ENCODE peak calls at places on chromosomes 13 and 19, in ten cellular contexts. One of them, this sample, is unnamed.

GRCh38 chr13:97306646-97307045 is 84.5 kb downstream of the MBNL2 start:
- DNase-seq in left ventricle myocardium inferior: no peak
- DNase-seq in MG63: no peak
- DNase-seq in IMR-90: no peak
- DNase-seq in testis: no peak
- DNase-seq in tibial nerve: no peak
- DNase-seq in Peyer's patch: no peak
- DNase-seq in GM12878: no peak
- DNase-seq in psoas muscle: no peak
- DNase-seq in adipocyte: peak; percentile 31
- DNase-seq in this sample: no peak

GRCh38 chr19:44960906-44961734 is 5.9 kb downstream of the CLPTM1 start:
- DNase-seq in left ventricle myocardium inferior: no peak
- DNase-seq in MG63: no peak
- DNase-seq in IMR-90: no peak
- DNase-seq in testis: no peak
- DNase-seq in tibial nerve: no peak
- DNase-seq in Peyer's patch: no peak
- DNase-seq in GM12878: peak; percentile 24
- DNase-seq in psoas muscle: no peak
- DNase-seq in adipocyte: no peak
- DNase-seq in this sample: no peak

GRCh38 chr19:3135961-3136683 is at the start of gene GNA15:
- DNase-seq in left ventricle myocardium inferior: no peak
- DNase-seq in MG63: no peak
- DNase-seq in IMR-90: no peak
- DNase-seq in testis: no peak
- DNase-seq in tibial nerve: no peak
- DNase-seq in Peyer's patch: no peak
- DNase-seq in GM12878: no peak
- DNase-seq in psoas muscle: no peak
- DNase-seq in adipocyte: no peak
- DNase-seq in this sample: no peak

GRCh38 chr19:38478273-38478971 is 44.9 kb downstream of the RYR1 start:
- DNase-seq in left ventricle myocardium inferior: no peak
- DNase-seq in MG63: no peak
- DNase-seq in IMR-90: no peak
- DNase-seq in testis: no peak
- DNase-seq in tibial nerve: no peak
- DNase-seq in Peyer's patch: no peak
- DNase-seq in GM12878: no peak
- DNase-seq in psoas muscle: no peak
- DNase-seq in adipocyte: no peak
- DNase-seq in this sample: no peak

GRCh38 chr19:31353826-31354225 is 4.6 kb upstream of the TSHZ3 start:
- DNase-seq in left ventricle myocardium inferior: no peak
- DNase-seq in MG63: no peak
- DNase-seq in IMR-90: no peak
- DNase-seq in testis: no peak
- DNase-seq in tibial nerve: no peak
- DNase-seq in Peyer's patch: no peak
- DNase-seq in GM12878: no peak
- DNase-seq in psoas muscle: no peak
- DNase-seq in adipocyte: no peak
- DNase-seq in this sample: no peak

GRCh38 chr13:36981156-36981743 is 17.9 kb downstream of the ALG5 start:
- DNase-seq in left ventricle myocardium inferior: no peak
- DNase-seq in MG63: no peak
- DNase-seq in IMR-90: peak; percentile 79
- DNase-seq in testis: no peak
- DNase-seq in tibial nerve: no peak
- DNase-seq in Peyer's patch: no peak
- DNase-seq in GM12878: no peak
- DNase-seq in psoas muscle: no peak
- DNase-seq in adipocyte: peak; percentile 82
- DNase-seq in this sample: peak; percentile 36

GRCh38 chr13:65453982-65454381 is 1776.2 kb downstream of the PCDH9 start:
- DNase-seq in left ventricle myocardium inferior: no peak
- DNase-seq in MG63: no peak
- DNase-seq in IMR-90: no peak
- DNase-seq in testis: no peak
- DNase-seq in tibial nerve: no peak
- DNase-seq in Peyer's patch: no peak
- DNase-seq in GM12878: no peak
- DNase-seq in psoas muscle: no peak
- DNase-seq in adipocyte: no peak
- DNase-seq in this sample: no peak

GRCh38 chr13:26839682-26840081 is 79.1 kb upstream of the GPR12 start:
- DNase-seq in left ventricle myocardium inferior: no peak
- DNase-seq in MG63: no peak
- DNase-seq in IMR-90: no peak
- DNase-seq in testis: no peak
- DNase-seq in tibial nerve: no peak
- DNase-seq in Peyer's patch: no peak
- DNase-seq in GM12878: no peak
- DNase-seq in psoas muscle: no peak
- DNase-seq in adipocyte: no peak
- DNase-seq in this sample: no peak

GRCh38 chr19:37964109-37964508 is 57.1 kb downstream of the SIPA1L3 start:
- DNase-seq in left ventricle myocardium inferior: no peak
- DNase-seq in MG63: no peak
- DNase-seq in IMR-90: peak; percentile 24
- DNase-seq in testis: no peak
- DNase-seq in tibial nerve: no peak
- DNase-seq in Peyer's patch: no peak
- DNase-seq in GM12878: no peak
- DNase-seq in psoas muscle: no peak
- DNase-seq in adipocyte: peak; percentile 14
- DNase-seq in this sample: no peak

GRCh38 chr13:77702364-77702763 is 4.9 kb downstream of the SLAIN1 start:
- DNase-seq in left ventricle myocardium inferior: no peak
- DNase-seq in MG63: no peak
- DNase-seq in IMR-90: no peak
- DNase-seq in testis: no peak
- DNase-seq in tibial nerve: no peak
- DNase-seq in Peyer's patch: no peak
- DNase-seq in GM12878: no peak
- DNase-seq in psoas muscle: no peak
- DNase-seq in adipocyte: no peak
- DNase-seq in this sample: no peak

GRCh38 chr13:109647046-109647445 is 139.3 kb downstream of the IRS2 start:
- DNase-seq in left ventricle myocardium inferior: no peak
- DNase-seq in MG63: no peak
- DNase-seq in IMR-90: no peak
- DNase-seq in testis: no peak
- DNase-seq in tibial nerve: no peak
- DNase-seq in Peyer's patch: no peak
- DNase-seq in GM12878: no peak
- DNase-seq in psoas muscle: no peak
- DNase-seq in adipocyte: no peak
- DNase-seq in this sample: no peak

GRCh38 chr19:34818270-34818669 is 45.3 kb upstream of the ZNF599 start:
- DNase-seq in left ventricle myocardium inferior: no peak
- DNase-seq in MG63: no peak
- DNase-seq in IMR-90: no peak
- DNase-seq in testis: no peak
- DNase-seq in tibial nerve: no peak
- DNase-seq in Peyer's patch: no peak
- DNase-seq in GM12878: no peak
- DNase-seq in psoas muscle: no peak
- DNase-seq in adipocyte: no peak
- DNase-seq in this sample: no peak

GRCh38 chr19:36008336-36008978 is at the start of gene SYNE4:
- DNase-seq in left ventricle myocardium inferior: no peak
- DNase-seq in MG63: no peak
- DNase-seq in IMR-90: no peak
- DNase-seq in testis: no peak
- DNase-seq in tibial nerve: no peak
- DNase-seq in Peyer's patch: peak; percentile 70
- DNase-seq in GM12878: no peak
- DNase-seq in psoas muscle: no peak
- DNase-seq in adipocyte: no peak
- DNase-seq in this sample: no peak

GRCh38 chr13:89803839-89804238 is 1543.6 kb upstream of the MIR17HG start:
- DNase-seq in left ventricle myocardium inferior: no peak
- DNase-seq in MG63: no peak
- DNase-seq in IMR-90: no peak
- DNase-seq in testis: no peak
- DNase-seq in tibial nerve: no peak
- DNase-seq in Peyer's patch: no peak
- DNase-seq in GM12878: no peak
- DNase-seq in psoas muscle: no peak
- DNase-seq in adipocyte: no peak
- DNase-seq in this sample: no peak

DNA sequence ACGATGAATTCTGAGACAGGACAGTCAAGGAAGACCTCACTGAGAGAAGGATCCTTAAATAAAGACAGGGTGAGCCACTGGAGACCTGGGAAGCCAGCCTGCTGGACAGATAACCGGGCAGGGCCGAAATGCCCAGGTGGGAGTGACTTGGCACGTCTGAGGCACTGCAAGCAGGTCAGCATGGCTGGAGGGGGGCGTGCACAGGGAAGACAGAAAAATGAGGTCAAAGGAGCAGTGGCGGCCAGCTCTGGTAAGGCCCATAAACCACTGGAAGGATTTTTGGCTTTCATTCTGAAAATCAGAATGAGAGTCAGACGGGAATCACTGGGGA is 5.8 kb upstream of the ATP1A3 start:
- DNase-seq in left ventricle myocardium inferior: no peak
- DNase-seq in MG63: no peak
- DNase-seq in IMR-90: no peak
- DNase-seq in testis: no peak
- DNase-seq in tibial nerve: no peak
- DNase-seq in Peyer's patch: no peak
- DNase-seq in GM12878: no peak
- DNase-seq in psoas muscle: no peak
- DNase-seq in adipocyte: no peak
- DNase-seq in this sample: no peak
- H3K27me3 ChIP-seq in left ventricle myocardium inferior: peaks cover 75% of the 10 kb centered on the region
- H3K27me3 ChIP-seq in MG63: peaks cover 78% of the 10 kb centered on the region
- H3K27me3 ChIP-seq in IMR-90: peaks cover 77% of the 10 kb centered on the region
- H3K27me3 ChIP-seq in testis: no peaks in the 10 kb centered on the region
- H3K27me3 ChIP-seq in tibial nerve: peaks cover 3% of the 10 kb centered on the region
- H3K27me3 ChIP-seq in Peyer's patch: no peaks in the 10 kb centered on the region
- H3K27me3 ChIP-seq in GM12878: peaks cover 3% of the 10 kb centered on the region
- H3K27me3 ChIP-seq in psoas muscle: peaks cover 76% of the 10 kb centered on the region
- H3K27me3 ChIP-seq in adipocyte: peaks cover 66% of the 10 kb centered on the region
- H3K27me3 ChIP-seq in this sample: peaks cover 59% of the 10 kb centered on the region

DNA sequence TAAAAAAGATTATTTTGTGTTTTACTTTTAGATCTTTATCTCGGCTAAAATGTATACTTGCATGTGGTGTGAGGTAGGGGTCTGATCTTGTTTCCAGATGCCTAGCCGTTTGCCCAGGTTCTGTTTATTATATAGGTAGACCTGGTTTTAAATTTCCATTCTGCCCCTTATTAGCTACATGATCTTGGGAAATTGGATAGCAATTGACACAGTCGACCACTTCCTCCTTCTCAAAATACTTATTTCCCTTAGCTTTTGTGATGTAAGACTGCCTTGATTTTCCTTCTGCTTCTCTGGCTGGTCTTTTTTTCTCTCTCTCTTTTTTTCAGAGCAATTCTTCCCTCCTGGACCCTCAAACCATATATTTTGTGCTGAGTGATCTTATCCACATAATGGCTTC is 3.0 kb upstream of the PGLYRP1 start:
- DNase-seq in left ventricle myocardium inferior: no peak
- DNase-seq in MG63: no peak
- DNase-seq in IMR-90: no peak
- DNase-seq in testis: no peak
- DNase-seq in tibial nerve: no peak
- DNase-seq in Peyer's patch: no peak
- DNase-seq in GM12878: no peak
- DNase-seq in psoas muscle: no peak
- DNase-seq in adipocyte: no peak
- DNase-seq in this sample: no peak
- H3K27me3 ChIP-seq in left ventricle myocardium inferior: peaks cover 84% of the 10 kb centered on the region
- H3K27me3 ChIP-seq in MG63: peaks cover 4% of the 10 kb centered on the region
- H3K27me3 ChIP-seq in IMR-90: peaks cover 4% of the 10 kb centered on the region
- H3K27me3 ChIP-seq in testis: no peaks in the 10 kb centered on the region
- H3K27me3 ChIP-seq in tibial nerve: peaks cover 2% of the 10 kb centered on the region
- H3K27me3 ChIP-seq in Peyer's patch: no peaks in the 10 kb centered on the region
- H3K27me3 ChIP-seq in GM12878: no peaks in the 10 kb centered on the region
- H3K27me3 ChIP-seq in psoas muscle: peaks cover 49% of the 10 kb centered on the region
- H3K27me3 ChIP-seq in adipocyte: peaks cover 27% of the 10 kb centered on the region
- H3K27me3 ChIP-seq in this sample: peaks cover 27% of the 10 kb centered on the region

GRCh38 chr19:4538601-4538954 is 1.3 kb downstream of the LRG1 start:
- DNase-seq in left ventricle myocardium inferior: no peak
- DNase-seq in MG63: no peak
- DNase-seq in IMR-90: no peak
- DNase-seq in testis: no peak
- DNase-seq in tibial nerve: no peak
- DNase-seq in Peyer's patch: no peak
- DNase-seq in GM12878: no peak
- DNase-seq in psoas muscle: no peak
- DNase-seq in adipocyte: no peak
- DNase-seq in this sample: no peak
- H3K27me3 ChIP-seq in left ventricle myocardium inferior: peaks cover 42% of the 10 kb centered on the region
- H3K27me3 ChIP-seq in MG63: no peaks in the 10 kb centered on the region
- H3K27me3 ChIP-seq in IMR-90: peaks cover 40% of the 10 kb centered on the region
- H3K27me3 ChIP-seq in testis: no peaks in the 10 kb centered on the region
- H3K27me3 ChIP-seq in tibial nerve: no peaks in the 10 kb centered on the region
- H3K27me3 ChIP-seq in Peyer's patch: no peaks in the 10 kb centered on the region
- H3K27me3 ChIP-seq in GM12878: no peaks in the 10 kb centered on the region
- H3K27me3 ChIP-seq in psoas muscle: no peaks in the 10 kb centered on the region
- H3K27me3 ChIP-seq in adipocyte: peaks cover 47% of the 10 kb centered on the region
- H3K27me3 ChIP-seq in this sample: peaks cover 24% of the 10 kb centered on the region

GRCh38 chr13:30933334-30933681 is 852 bp downstream of the TEX26 start:
- DNase-seq in left ventricle myocardium inferior: no peak
- DNase-seq in MG63: no peak
- DNase-seq in IMR-90: no peak
- DNase-seq in testis: no peak
- DNase-seq in tibial nerve: no peak
- DNase-seq in Peyer's patch: no peak
- DNase-seq in GM12878: no peak
- DNase-seq in psoas muscle: no peak
- DNase-seq in adipocyte: no peak
- DNase-seq in this sample: no peak

GRCh38 chr13:30932481-30933333 is at the start of gene TEX26:
- DNase-seq in left ventricle myocardium inferior: no peak
- DNase-seq in MG63: no peak
- DNase-seq in IMR-90: no peak
- DNase-seq in testis: peak; percentile 65
- DNase-seq in tibial nerve: no peak
- DNase-seq in Peyer's patch: no peak
- DNase-seq in GM12878: no peak
- DNase-seq in psoas muscle: no peak
- DNase-seq in adipocyte: no peak
- DNase-seq in this sample: no peak

GRCh38 chr13:30934381-30934780 is 1.9 kb downstream of the TEX26 start:
- DNase-seq in left ventricle myocardium inferior: no peak
- DNase-seq in MG63: no peak
- DNase-seq in IMR-90: peak; percentile 14
- DNase-seq in testis: no peak
- DNase-seq in tibial nerve: no peak
- DNase-seq in Peyer's patch: no peak
- DNase-seq in GM12878: no peak
- DNase-seq in psoas muscle: no peak
- DNase-seq in adipocyte: no peak
- DNase-seq in this sample: no peak

GRCh38 chr13:30934803-30935202 is 2.3 kb downstream of the TEX26 start:
- DNase-seq in left ventricle myocardium inferior: no peak
- DNase-seq in MG63: no peak
- DNase-seq in IMR-90: no peak
- DNase-seq in testis: no peak
- DNase-seq in tibial nerve: no peak
- DNase-seq in Peyer's patch: no peak
- DNase-seq in GM12878: no peak
- DNase-seq in psoas muscle: no peak
- DNase-seq in adipocyte: no peak
- DNase-seq in this sample: no peak

GRCh38 chr13:30936920-30937319 is 4.5 kb downstream of the TEX26 start:
- DNase-seq in left ventricle myocardium inferior: no peak
- DNase-seq in MG63: no peak
- DNase-seq in IMR-90: no peak
- DNase-seq in testis: no peak
- DNase-seq in tibial nerve: no peak
- DNase-seq in Peyer's patch: no peak
- DNase-seq in GM12878: no peak
- DNase-seq in psoas muscle: no peak
- DNase-seq in adipocyte: no peak
- DNase-seq in this sample: no peak
- H3K27me3 ChIP-seq in left ventricle myocardium inferior: peaks cover 50% of the 10 kb centered on the region
- H3K27me3 ChIP-seq in MG63: peaks cover 2% of the 10 kb centered on the region
- H3K27me3 ChIP-seq in IMR-90: peaks cover 30% of the 10 kb centered on the region
- H3K27me3 ChIP-seq in testis: no peaks in the 10 kb centered on the region
- H3K27me3 ChIP-seq in tibial nerve: no peaks in the 10 kb centered on the region
- H3K27me3 ChIP-seq in Peyer's patch: no peaks in the 10 kb centered on the region
- H3K27me3 ChIP-seq in GM12878: peaks cover 3% of the 10 kb centered on the region
- H3K27me3 ChIP-seq in psoas muscle: peaks cover 20% of the 10 kb centered on the region
- H3K27me3 ChIP-seq in adipocyte: no peaks in the 10 kb centered on the region
- H3K27me3 ChIP-seq in this sample: peaks cover 21% of the 10 kb centered on the region